ENCODE peak calls at places on chromosomes 13 and 19, in nine cellular contexts. One of them, this sample, is unnamed.

GRCh38 chr19:2345794-2346663 is 14.0 kb upstream of the TMPRSS9 start:
- DNase-seq in cardiac fibroblast: peak
- DNase-seq in kidney: peak
- DNase-seq in NB4: no peak
- DNase-seq in neural progenitor cell: no peak
- DNase-seq in CD8-positive, alpha-beta T cell: no peak
- DNase-seq in keratinocyte: no peak
- DNase-seq in ovary: peak
- DNase-seq in HFF-Myc: no peak
- DNase-seq in this sample: no peak

GRCh38 chr19:43841990-43842389 is 14.9 kb downstream of the ZNF283 start:
- DNase-seq in cardiac fibroblast: no peak
- DNase-seq in kidney: no peak
- DNase-seq in NB4: no peak
- DNase-seq in neural progenitor cell: no peak
- DNase-seq in CD8-positive, alpha-beta T cell: no peak
- DNase-seq in keratinocyte: no peak
- DNase-seq in ovary: no peak
- DNase-seq in HFF-Myc: no peak
- DNase-seq in this sample: no peak

GRCh38 chr19:45769821-45770191 is 754 bp upstream of the SIX5 start:
- DNase-seq in cardiac fibroblast: no peak
- DNase-seq in kidney: peak
- DNase-seq in NB4: no peak
- DNase-seq in neural progenitor cell: peak
- DNase-seq in CD8-positive, alpha-beta T cell: no peak
- DNase-seq in keratinocyte: no peak
- DNase-seq in ovary: peak
- DNase-seq in HFF-Myc: no peak
- DNase-seq in this sample: no peak

GRCh38 chr13:65868106-65868505 is 1362.0 kb downstream of the PCDH9 start:
- DNase-seq in cardiac fibroblast: no peak
- DNase-seq in kidney: no peak
- DNase-seq in NB4: no peak
- DNase-seq in neural progenitor cell: no peak
- DNase-seq in CD8-positive, alpha-beta T cell: no peak
- DNase-seq in keratinocyte: no peak
- DNase-seq in ovary: no peak
- DNase-seq in HFF-Myc: no peak
- DNase-seq in this sample: no peak

GRCh38 chr13:44306401-44307192 is 67.0 kb upstream of the SERP2 start:
- DNase-seq in cardiac fibroblast: peak
- DNase-seq in kidney: peak
- DNase-seq in NB4: no peak
- DNase-seq in neural progenitor cell: peak
- DNase-seq in CD8-positive, alpha-beta T cell: no peak
- DNase-seq in keratinocyte: no peak
- DNase-seq in ovary: peak
- DNase-seq in HFF-Myc: peak
- DNase-seq in this sample: no peak

GRCh38 chr19:49362048-49362925 is at the start of gene TEAD2:
- DNase-seq in cardiac fibroblast: peak
- DNase-seq in kidney: peak
- DNase-seq in NB4: no peak
- DNase-seq in neural progenitor cell: peak
- DNase-seq in CD8-positive, alpha-beta T cell: no peak
- DNase-seq in keratinocyte: no peak
- DNase-seq in ovary: peak
- DNase-seq in HFF-Myc: no peak
- DNase-seq in this sample: peak

GRCh38 chr19:8526345-8527062 is 12.5 kb upstream of the ZNF414 start:
- DNase-seq in cardiac fibroblast: peak
- DNase-seq in kidney: peak
- DNase-seq in NB4: peak
- DNase-seq in neural progenitor cell: peak
- DNase-seq in CD8-positive, alpha-beta T cell: no peak
- DNase-seq in keratinocyte: no peak
- DNase-seq in ovary: peak
- DNase-seq in HFF-Myc: peak
- DNase-seq in this sample: peak

GRCh38 chr13:20124303-20124702 is 36.5 kb downstream of the GJA3 start:
- DNase-seq in cardiac fibroblast: no peak
- DNase-seq in kidney: no peak
- DNase-seq in NB4: no peak
- DNase-seq in neural progenitor cell: no peak
- DNase-seq in CD8-positive, alpha-beta T cell: no peak
- DNase-seq in keratinocyte: no peak
- DNase-seq in ovary: no peak
- DNase-seq in HFF-Myc: no peak
- DNase-seq in this sample: no peak

GRCh38 chr19:40542197-40542859 is 34.3 kb upstream of the SHKBP1 start:
- DNase-seq in cardiac fibroblast: peak
- DNase-seq in kidney: peak
- DNase-seq in NB4: no peak
- DNase-seq in neural progenitor cell: no peak
- DNase-seq in CD8-positive, alpha-beta T cell: no peak
- DNase-seq in keratinocyte: no peak
- DNase-seq in ovary: peak
- DNase-seq in HFF-Myc: peak
- DNase-seq in this sample: no peak

GRCh38 chr19:44747739-44748425 is 626 bp upstream of the BCL3 start:
- DNase-seq in cardiac fibroblast: peak
- DNase-seq in kidney: peak
- DNase-seq in NB4: peak
- DNase-seq in neural progenitor cell: peak
- DNase-seq in CD8-positive, alpha-beta T cell: peak
- DNase-seq in keratinocyte: no peak
- DNase-seq in ovary: peak
- DNase-seq in HFF-Myc: no peak
- DNase-seq in this sample: no peak

GRCh38 chr13:38045278-38046048 is 175.9 kb upstream of the TRPC4 start:
- DNase-seq in cardiac fibroblast: peak
- DNase-seq in kidney: no peak
- DNase-seq in NB4: peak
- DNase-seq in neural progenitor cell: peak
- DNase-seq in CD8-positive, alpha-beta T cell: no peak
- DNase-seq in keratinocyte: peak
- DNase-seq in ovary: no peak
- DNase-seq in HFF-Myc: peak
- DNase-seq in this sample: no peak

GRCh38 chr13:37429976-37430375 is 168.6 kb downstream of the POSTN start:
- DNase-seq in cardiac fibroblast: peak
- DNase-seq in kidney: no peak
- DNase-seq in NB4: no peak
- DNase-seq in neural progenitor cell: no peak
- DNase-seq in CD8-positive, alpha-beta T cell: no peak
- DNase-seq in keratinocyte: no peak
- DNase-seq in ovary: no peak
- DNase-seq in HFF-Myc: no peak
- DNase-seq in this sample: no peak

GRCh38 chr19:45927565-45928261 is 13.1 kb upstream of the NANOS2 start:
- DNase-seq in cardiac fibroblast: peak
- DNase-seq in kidney: peak
- DNase-seq in NB4: peak
- DNase-seq in neural progenitor cell: peak
- DNase-seq in CD8-positive, alpha-beta T cell: peak
- DNase-seq in keratinocyte: peak
- DNase-seq in ovary: peak
- DNase-seq in HFF-Myc: peak
- DNase-seq in this sample: peak

GRCh38 chr13:102643656-102644055 is 46.9 kb downstream of the TPP2 start:
- DNase-seq in cardiac fibroblast: no peak
- DNase-seq in kidney: no peak
- DNase-seq in NB4: no peak
- DNase-seq in neural progenitor cell: no peak
- DNase-seq in CD8-positive, alpha-beta T cell: no peak
- DNase-seq in keratinocyte: no peak
- DNase-seq in ovary: no peak
- DNase-seq in HFF-Myc: no peak
- DNase-seq in this sample: no peak

GRCh38 chr19:2453431-2454025 is 3.2 kb downstream of the LMNB2 start:
- DNase-seq in cardiac fibroblast: no peak
- DNase-seq in kidney: no peak
- DNase-seq in NB4: no peak
- DNase-seq in neural progenitor cell: no peak
- DNase-seq in CD8-positive, alpha-beta T cell: no peak
- DNase-seq in keratinocyte: no peak
- DNase-seq in ovary: no peak
- DNase-seq in HFF-Myc: no peak
- DNase-seq in this sample: no peak

DNA sequence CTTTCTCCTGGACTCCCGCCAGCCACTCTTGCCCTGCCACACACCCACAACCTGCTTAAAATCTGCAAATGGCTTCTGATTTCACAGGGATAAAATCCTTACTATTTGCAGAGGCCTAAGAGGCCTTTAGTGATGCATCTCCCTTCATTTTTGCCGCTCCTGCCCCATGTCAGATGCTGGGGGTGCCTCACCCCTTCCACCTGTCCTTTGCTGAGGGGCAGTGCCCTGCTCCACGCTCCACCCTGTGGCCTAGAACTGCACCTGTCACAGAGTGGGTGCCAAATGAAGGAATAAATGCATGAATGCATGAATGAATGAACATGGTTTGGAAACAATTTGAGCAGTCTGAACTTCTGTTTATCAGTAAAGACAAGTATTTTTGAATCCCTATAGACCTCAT is 34.1 kb upstream of the UQCRFS1 start:
- DNase-seq in cardiac fibroblast: no peak
- DNase-seq in kidney: no peak
- DNase-seq in NB4: no peak
- DNase-seq in neural progenitor cell: no peak
- DNase-seq in CD8-positive, alpha-beta T cell: no peak
- DNase-seq in keratinocyte: no peak
- DNase-seq in ovary: no peak
- DNase-seq in HFF-Myc: no peak
- DNase-seq in this sample: no peak
- TF ChIP-seq CTCF in cardiac fibroblast: no peak
- TF ChIP-seq CTCF in kidney: no peak
- TF ChIP-seq CTCF in NB4: no peak
- TF ChIP-seq CTCF in neural progenitor cell: peak
- TF ChIP-seq CTCF in CD8-positive, alpha-beta T cell: no peak
- TF ChIP-seq CTCF in keratinocyte: no peak
- TF ChIP-seq CTCF in ovary: no peak
- TF ChIP-seq CTCF in HFF-Myc: no peak
- TF ChIP-seq CTCF in this sample: peak

GRCh38 chr13:113965968-113966884 is 7.7 kb downstream of the C13orf46 start:
- DNase-seq in cardiac fibroblast: no peak
- DNase-seq in kidney: no peak
- DNase-seq in NB4: no peak
- DNase-seq in neural progenitor cell: no peak
- DNase-seq in CD8-positive, alpha-beta T cell: no peak
- DNase-seq in keratinocyte: no peak
- DNase-seq in ovary: no peak
- DNase-seq in HFF-Myc: no peak
- DNase-seq in this sample: no peak
- TF ChIP-seq CTCF in cardiac fibroblast: no peak
- TF ChIP-seq CTCF in kidney: no peak
- TF ChIP-seq CTCF in NB4: no peak
- TF ChIP-seq CTCF in neural progenitor cell: no peak
- TF ChIP-seq CTCF in CD8-positive, alpha-beta T cell: no peak
- TF ChIP-seq CTCF in keratinocyte: no peak
- TF ChIP-seq CTCF in ovary: no peak
- TF ChIP-seq CTCF in HFF-Myc: no peak
- TF ChIP-seq CTCF in this sample: no peak

GRCh38 chr19:1105217-1105872 is 1.6 kb downstream of the GPX4 start:
- DNase-seq in cardiac fibroblast: peak
- DNase-seq in kidney: no peak
- DNase-seq in NB4: no peak
- DNase-seq in neural progenitor cell: no peak
- DNase-seq in CD8-positive, alpha-beta T cell: no peak
- DNase-seq in keratinocyte: no peak
- DNase-seq in ovary: no peak
- DNase-seq in HFF-Myc: no peak
- DNase-seq in this sample: no peak

GRCh38 chr19:1105873-1106840 is 2.4 kb downstream of the GPX4 start:
- DNase-seq in cardiac fibroblast: no peak
- DNase-seq in kidney: no peak
- DNase-seq in NB4: no peak
- DNase-seq in neural progenitor cell: no peak
- DNase-seq in CD8-positive, alpha-beta T cell: no peak
- DNase-seq in keratinocyte: no peak
- DNase-seq in ovary: no peak
- DNase-seq in HFF-Myc: no peak
- DNase-seq in this sample: no peak

GRCh38 chr19:1108291-1109031 is 4.7 kb downstream of the GPX4 start:
- DNase-seq in cardiac fibroblast: no peak
- DNase-seq in kidney: no peak
- DNase-seq in NB4: no peak
- DNase-seq in neural progenitor cell: no peak
- DNase-seq in CD8-positive, alpha-beta T cell: no peak
- DNase-seq in keratinocyte: no peak
- DNase-seq in ovary: no peak
- DNase-seq in HFF-Myc: no peak
- DNase-seq in this sample: no peak

GRCh38 chr19:1107655-1108261 is 4.0 kb downstream of the GPX4 start:
- DNase-seq in cardiac fibroblast: no peak
- DNase-seq in kidney: no peak
- DNase-seq in NB4: no peak
- DNase-seq in neural progenitor cell: no peak
- DNase-seq in CD8-positive, alpha-beta T cell: no peak
- DNase-seq in keratinocyte: no peak
- DNase-seq in ovary: no peak
- DNase-seq in HFF-Myc: no peak
- DNase-seq in this sample: no peak

GRCh38 chr19:1106841-1107654 is 3.3 kb downstream of the GPX4 start:
- DNase-seq in cardiac fibroblast: peak
- DNase-seq in kidney: no peak
- DNase-seq in NB4: peak
- DNase-seq in neural progenitor cell: no peak
- DNase-seq in CD8-positive, alpha-beta T cell: no peak
- DNase-seq in keratinocyte: no peak
- DNase-seq in ovary: no peak
- DNase-seq in HFF-Myc: no peak
- DNase-seq in this sample: no peak
- TF ChIP-seq CTCF in cardiac fibroblast: peak
- TF ChIP-seq CTCF in kidney: peak
- TF ChIP-seq CTCF in NB4: no peak
- TF ChIP-seq CTCF in neural progenitor cell: no peak
- TF ChIP-seq CTCF in CD8-positive, alpha-beta T cell: no peak
- TF ChIP-seq CTCF in keratinocyte: peak
- TF ChIP-seq CTCF in ovary: no peak
- TF ChIP-seq CTCF in HFF-Myc: no peak
- TF ChIP-seq CTCF in this sample: no peak

DNA sequence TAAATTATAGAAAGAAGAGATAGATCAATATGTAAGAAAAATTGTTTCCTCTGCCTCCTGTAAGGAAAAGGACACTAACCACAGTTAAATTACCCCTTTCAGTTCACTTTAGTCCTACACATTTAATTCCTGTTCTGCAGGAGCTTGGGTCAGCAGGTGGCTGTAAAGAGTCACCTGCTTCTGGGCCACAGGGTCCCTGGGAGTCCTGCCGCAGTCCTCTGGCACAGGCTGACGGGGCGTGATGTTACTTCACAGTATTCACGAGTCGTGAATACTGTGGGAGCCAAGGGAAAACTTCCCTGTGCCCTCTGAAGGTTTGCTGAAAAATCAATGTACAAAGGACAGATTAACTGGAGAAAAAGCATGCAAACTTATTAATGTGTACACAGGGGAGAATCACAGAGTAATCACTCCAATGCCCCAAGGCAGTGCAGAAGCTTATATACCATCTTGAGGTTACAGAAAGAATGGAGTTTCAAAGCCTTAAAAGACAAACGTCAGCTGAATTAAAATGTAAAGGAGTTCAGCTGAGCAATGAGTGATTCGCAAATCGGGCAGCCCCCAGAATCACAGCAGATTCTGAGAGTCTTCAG is 125.8 kb upstream of the TMTC4 start:
- DNase-seq in cardiac fibroblast: no peak
- DNase-seq in kidney: no peak
- DNase-seq in NB4: no peak
- DNase-seq in neural progenitor cell: no peak
- DNase-seq in CD8-positive, alpha-beta T cell: no peak
- DNase-seq in keratinocyte: no peak
- DNase-seq in ovary: no peak
- DNase-seq in HFF-Myc: no peak
- DNase-seq in this sample: no peak
- TF ChIP-seq CTCF in cardiac fibroblast: no peak
- TF ChIP-seq CTCF in kidney: no peak
- TF ChIP-seq CTCF in NB4: no peak
- TF ChIP-seq CTCF in neural progenitor cell: no peak
- TF ChIP-seq CTCF in CD8-positive, alpha-beta T cell: no peak
- TF ChIP-seq CTCF in keratinocyte: no peak
- TF ChIP-seq CTCF in ovary: no peak
- TF ChIP-seq CTCF in HFF-Myc: no peak
- TF ChIP-seq CTCF in this sample: no peak